ENCODE peak calls at places on chromosomes 7 and 10, in six cellular contexts. One of them, this sample, is unnamed.

GRCh38 chr7:43501881-43502280 is 81.0 kb upstream of the STK17A start:
- DNase-seq in mesenchymal stem cell: peak; percentile 73
- DNase-seq in H1: no peak
- DNase-seq in neuronal stem cell: no peak
- DNase-seq in mesendoderm: no peak
- DNase-seq in IMR-90: peak; percentile 12
- DNase-seq in this sample: no peak

GRCh38 chr7:2873686-2874551 is 29.8 kb upstream of the GNA12 start:
- DNase-seq in H1: peak; percentile 74
- DNase-seq in IMR-90: peak; percentile 95
- DNase-seq in neuronal stem cell: no peak
- DNase-seq in mesendoderm: peak; percentile 97
- DNase-seq in mesenchymal stem cell: peak; percentile 93
- DNase-seq in this sample: peak; percentile 94

GRCh38 chr7:74174606-74175082 is 488 bp downstream of the EIF4H start:
- DNase-seq in H1: no peak
- DNase-seq in neuronal stem cell: peak; percentile 24
- DNase-seq in mesendoderm: peak; percentile 76
- DNase-seq in IMR-90: peak; percentile 51
- DNase-seq in mesenchymal stem cell: peak; percentile 74
- DNase-seq in this sample: peak; percentile 36

GRCh38 chr10:92688927-92689662 is 660 bp upstream of the HHEX start:
- DNase-seq in neuronal stem cell: peak; percentile 29
- DNase-seq in H1: no peak
- DNase-seq in mesendoderm: peak; percentile 59
- DNase-seq in mesenchymal stem cell: peak; percentile 59
- DNase-seq in IMR-90: peak; percentile 31
- DNase-seq in this sample: peak; percentile 61

GRCh38 chr7:22565315-22565811 is 65.4 kb upstream of the STEAP1B start:
- DNase-seq in mesendoderm: no peak
- DNase-seq in H1: no peak
- DNase-seq in mesenchymal stem cell: peak; percentile 91
- DNase-seq in neuronal stem cell: no peak
- DNase-seq in IMR-90: peak; percentile 74
- DNase-seq in this sample: no peak

GRCh38 chr10:110355922-110356627 is 51.4 kb upstream of the SMNDC1 start:
- DNase-seq in IMR-90: no peak
- DNase-seq in H1: no peak
- DNase-seq in mesenchymal stem cell: no peak
- DNase-seq in neuronal stem cell: no peak
- DNase-seq in mesendoderm: no peak
- DNase-seq in this sample: no peak

GRCh38 chr7:1025747-1026581 is 18.4 kb upstream of the GPR146 start:
- DNase-seq in neuronal stem cell: no peak
- DNase-seq in IMR-90: no peak
- DNase-seq in mesenchymal stem cell: no peak
- DNase-seq in H1: no peak
- DNase-seq in mesendoderm: no peak
- DNase-seq in this sample: no peak

GRCh38 chr10:110870823-110871235 is 899 bp upstream of the PDCD4 start:
- DNase-seq in mesendoderm: peak; percentile 17
- DNase-seq in IMR-90: no peak
- DNase-seq in neuronal stem cell: no peak
- DNase-seq in mesenchymal stem cell: peak; percentile 24
- DNase-seq in H1: no peak
- DNase-seq in this sample: no peak

GRCh38 chr7:43621729-43622448 is 39.0 kb downstream of the STK17A start:
- DNase-seq in neuronal stem cell: no peak
- DNase-seq in IMR-90: no peak
- DNase-seq in H1: no peak
- DNase-seq in mesendoderm: no peak
- DNase-seq in mesenchymal stem cell: no peak
- DNase-seq in this sample: no peak

GRCh38 chr7:155454183-155455112 is 3.5 kb upstream of the EN2 start:
- DNase-seq in neuronal stem cell: no peak
- DNase-seq in H1: no peak
- DNase-seq in IMR-90: no peak
- DNase-seq in mesendoderm: peak; percentile 48
- DNase-seq in mesenchymal stem cell: no peak
- DNase-seq in this sample: no peak

GRCh38 chr7:155452505-155453295 is 5.2 kb upstream of the EN2 start:
- DNase-seq in mesenchymal stem cell: no peak
- DNase-seq in mesendoderm: no peak
- DNase-seq in IMR-90: no peak
- DNase-seq in neuronal stem cell: no peak
- DNase-seq in H1: no peak
- DNase-seq in this sample: no peak

GRCh38 chr7:155451522-155452239 is 6.2 kb upstream of the EN2 start:
- DNase-seq in IMR-90: no peak
- DNase-seq in neuronal stem cell: no peak
- DNase-seq in mesenchymal stem cell: no peak
- DNase-seq in mesendoderm: peak; percentile 37
- DNase-seq in H1: no peak
- DNase-seq in this sample: no peak

GRCh38 chr7:155455132-155455693 is 2.7 kb upstream of the EN2 start:
- DNase-seq in IMR-90: no peak
- DNase-seq in neuronal stem cell: no peak
- DNase-seq in mesendoderm: no peak
- DNase-seq in H1: no peak
- DNase-seq in mesenchymal stem cell: no peak
- DNase-seq in this sample: no peak

GRCh38 chr7:155453296-155454182 is 4.4 kb upstream of the EN2 start:
- DNase-seq in H1: no peak
- DNase-seq in IMR-90: no peak
- DNase-seq in mesendoderm: no peak
- DNase-seq in mesenchymal stem cell: no peak
- DNase-seq in neuronal stem cell: no peak
- DNase-seq in this sample: no peak
- H3K4me1 ChIP-seq in H1: no peaks in the 10 kb centered on the region
- H3K4me1 ChIP-seq in IMR-90: no peaks in the 10 kb centered on the region
- H3K4me1 ChIP-seq in mesendoderm: no peaks in the 10 kb centered on the region
- H3K4me1 ChIP-seq in mesenchymal stem cell: peaks cover 41% of the 10 kb centered on the region
- H3K4me1 ChIP-seq in neuronal stem cell: peaks cover 7% of the 10 kb centered on the region
- H3K4me1 ChIP-seq in this sample: no peaks in the 10 kb centered on the region

GRCh38 chr10:130787252-130787651 is 524.3 kb downstream of the TCERG1L start:
- DNase-seq in mesenchymal stem cell: no peak
- DNase-seq in mesendoderm: no peak
- DNase-seq in IMR-90: no peak
- DNase-seq in neuronal stem cell: no peak
- DNase-seq in H1: no peak
- DNase-seq in this sample: no peak
- H2BK15ac ChIP-seq in mesenchymal stem cell: no peak overlapping the region
- H2BK15ac ChIP-seq in mesendoderm: no peak overlapping the region
- H2BK15ac ChIP-seq in IMR-90: no peak overlapping the region
- H2BK15ac ChIP-seq in neuronal stem cell: no peak overlapping the region
- H2BK15ac ChIP-seq in H1: no peak overlapping the region
- H2BK15ac ChIP-seq in this sample: no peak overlapping the region

DNA sequence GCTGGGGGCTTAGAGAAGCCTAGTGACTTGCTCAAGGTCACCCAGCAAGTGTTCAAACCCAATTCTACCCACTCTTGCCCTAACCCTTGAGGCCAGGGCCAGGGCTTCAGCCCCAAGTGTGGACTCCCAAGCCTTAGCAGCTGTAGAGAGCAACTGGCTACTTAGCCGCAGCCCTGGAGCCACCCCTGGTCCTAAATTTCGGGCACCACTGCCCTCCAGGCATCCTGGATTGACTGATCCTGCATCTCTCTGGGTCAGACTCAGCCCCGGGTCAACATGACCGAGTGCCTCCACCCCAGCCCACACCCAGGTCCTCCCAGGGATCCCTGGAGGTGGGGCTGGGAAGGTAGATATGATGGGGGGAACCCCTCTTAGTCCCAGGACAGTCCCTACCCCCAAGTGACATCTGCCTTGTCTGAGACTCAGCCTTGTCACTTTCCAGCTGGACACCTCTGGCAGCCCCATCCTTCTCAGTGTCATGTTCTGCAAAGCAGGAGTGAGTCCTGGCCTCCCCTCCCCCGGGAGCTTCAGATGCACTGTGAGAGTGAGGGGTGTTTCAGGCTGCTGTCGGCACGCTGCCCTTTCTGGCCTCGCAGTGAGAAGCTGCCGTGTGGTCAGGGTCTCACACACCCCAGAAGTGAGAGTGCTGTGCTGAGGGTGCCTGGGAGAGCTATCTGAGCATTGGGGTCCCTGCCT is 89.8 kb downstream of the ZMIZ1 start:
- DNase-seq in mesendoderm: peak; percentile 65
- DNase-seq in H1: no peak
- DNase-seq in mesenchymal stem cell: no peak
- DNase-seq in IMR-90: no peak
- DNase-seq in neuronal stem cell: no peak
- DNase-seq in this sample: no peak
- H3K4me1 ChIP-seq in mesendoderm: peaks cover 30% of the 10 kb centered on the region
- H3K4me1 ChIP-seq in H1: peaks cover 21% of the 10 kb centered on the region
- H3K4me1 ChIP-seq in mesenchymal stem cell: peaks cover 82% of the 10 kb centered on the region
- H3K4me1 ChIP-seq in IMR-90: peaks cover 73% of the 10 kb centered on the region
- H3K4me1 ChIP-seq in neuronal stem cell: peaks cover 45% of the 10 kb centered on the region
- H3K4me1 ChIP-seq in this sample: peaks cover 21% of the 10 kb centered on the region

GRCh38 chr7:129836983-129837382 is 115.8 kb downstream of the UBE2H start:
- DNase-seq in mesenchymal stem cell: no peak
- DNase-seq in mesendoderm: no peak
- DNase-seq in H1: no peak
- DNase-seq in IMR-90: no peak
- DNase-seq in neuronal stem cell: no peak
- DNase-seq in this sample: no peak
- H2BK15ac ChIP-seq in mesenchymal stem cell: no peak overlapping the region
- H2BK15ac ChIP-seq in mesendoderm: no peak overlapping the region
- H2BK15ac ChIP-seq in H1: no peak overlapping the region
- H2BK15ac ChIP-seq in IMR-90: no peak overlapping the region
- H2BK15ac ChIP-seq in neuronal stem cell: no peak overlapping the region
- H2BK15ac ChIP-seq in this sample: no peak overlapping the region

DNA sequence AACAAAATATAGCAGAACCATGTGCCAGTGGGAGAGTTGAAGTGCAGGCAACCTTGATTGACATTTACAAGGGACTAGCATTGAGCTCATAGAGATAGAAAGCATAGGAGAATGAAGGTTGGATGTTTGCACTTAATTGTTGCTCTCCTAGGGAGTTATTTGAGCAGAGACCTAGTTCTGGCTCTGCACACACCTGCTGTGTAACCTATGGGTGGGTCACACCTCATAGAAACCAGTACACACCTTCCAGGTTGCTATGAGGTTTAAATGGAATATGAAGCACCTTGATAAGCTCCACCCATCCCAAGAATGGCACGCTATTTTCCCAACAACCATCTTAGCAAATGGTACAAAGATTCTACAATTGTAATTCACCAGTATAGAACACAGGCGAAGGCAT is 86.2 kb upstream of the AOAH start:
- DNase-seq in neuronal stem cell: no peak
- DNase-seq in mesenchymal stem cell: no peak
- DNase-seq in IMR-90: no peak
- DNase-seq in H1: no peak
- DNase-seq in mesendoderm: no peak
- DNase-seq in this sample: no peak
- H3K4me1 ChIP-seq in neuronal stem cell: peaks cover 2% of the 10 kb centered on the region
- H3K4me1 ChIP-seq in mesenchymal stem cell: no peaks in the 10 kb centered on the region
- H3K4me1 ChIP-seq in IMR-90: no peaks in the 10 kb centered on the region
- H3K4me1 ChIP-seq in H1: no peaks in the 10 kb centered on the region
- H3K4me1 ChIP-seq in mesendoderm: no peaks in the 10 kb centered on the region
- H3K4me1 ChIP-seq in this sample: no peaks in the 10 kb centered on the region

DNA sequence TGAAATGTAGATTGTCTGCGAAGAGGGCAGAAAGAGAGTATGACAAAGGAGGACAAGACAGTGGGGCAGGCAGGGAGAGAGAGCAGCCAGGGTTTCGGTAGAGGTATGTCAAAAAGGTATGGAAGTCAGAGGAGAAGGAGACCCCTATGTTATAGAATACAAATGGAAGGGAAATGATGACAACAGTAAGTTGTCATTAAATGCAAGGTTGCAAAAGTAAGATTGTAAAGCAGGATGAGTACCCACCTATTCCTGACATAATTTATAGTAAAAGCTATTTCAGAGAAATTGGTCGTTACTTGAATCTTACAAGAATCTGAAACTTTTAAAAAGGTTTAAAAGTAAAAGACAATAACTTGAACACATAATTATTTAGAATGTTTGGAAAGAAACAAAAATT is 126.3 kb downstream of the CFTR start:
- DNase-seq in IMR-90: no peak
- DNase-seq in mesenchymal stem cell: no peak
- DNase-seq in H1: no peak
- DNase-seq in mesendoderm: no peak
- DNase-seq in neuronal stem cell: no peak
- DNase-seq in this sample: no peak
- H2BK15ac ChIP-seq in IMR-90: no peak overlapping the region
- H2BK15ac ChIP-seq in mesenchymal stem cell: no peak overlapping the region
- H2BK15ac ChIP-seq in H1: no peak overlapping the region
- H2BK15ac ChIP-seq in mesendoderm: no peak overlapping the region
- H2BK15ac ChIP-seq in neuronal stem cell: no peak overlapping the region
- H2BK15ac ChIP-seq in this sample: no peak overlapping the region

This sample was measured in H9.